ENCODE peak calls at places on chromosomes 6 and 20, in nine cellular contexts. One of them, this sample, is unnamed.
A peak's percentile ranks its signal among the peaks of the same experiment; 100 is the strongest.

GRCh38 chr6:75421316-75422023 is 72.1 kb downstream of the FILIP1 start:
- DNase-seq in AG04450: no peak
- DNase-seq in NCI-H345: no peak
- DNase-seq in HTR-8/SVneo: no peak
- DNase-seq in activated gamma-delta T cell treated with Interleukin-2 at 50 U/mL for 16 hours: no peak
- DNase-seq in skeletal muscle cell: no peak
- DNase-seq in NCI-H1105 treated with DMSO at 0.1 percent for 48 hours: no peak
- DNase-seq in activated naive CD8-positive, alpha-beta T cell treated with anti-CD3 and anti-CD28 coated beads, Interleukin-2, amount 50 U/mL, for 24 hours: no peak
- DNase-seq in choroid plexus epithelial cell: no peak
- DNase-seq in this sample: no peak

GRCh38 chr6:161908872-161909271 is 635.0 kb upstream of the AGPAT4 start:
- DNase-seq in AG04450: no peak
- DNase-seq in NCI-H345: no peak
- DNase-seq in HTR-8/SVneo: no peak
- DNase-seq in activated gamma-delta T cell treated with Interleukin-2 at 50 U/mL for 16 hours: no peak
- DNase-seq in skeletal muscle cell: no peak
- DNase-seq in NCI-H1105 treated with DMSO at 0.1 percent for 48 hours: no peak
- DNase-seq in activated naive CD8-positive, alpha-beta T cell treated with anti-CD3 and anti-CD28 coated beads, Interleukin-2, amount 50 U/mL, for 24 hours: no peak
- DNase-seq in choroid plexus epithelial cell: no peak
- DNase-seq in this sample: no peak

GRCh38 chr6:89360415-89360999 is 8.0 kb upstream of the UBE2J1 start:
- DNase-seq in AG04450: no peak
- DNase-seq in NCI-H345: no peak
- DNase-seq in HTR-8/SVneo: no peak
- DNase-seq in activated gamma-delta T cell treated with Interleukin-2 at 50 U/mL for 16 hours: no peak
- DNase-seq in skeletal muscle cell: no peak
- DNase-seq in NCI-H1105 treated with DMSO at 0.1 percent for 48 hours: no peak
- DNase-seq in activated naive CD8-positive, alpha-beta T cell treated with anti-CD3 and anti-CD28 coated beads, Interleukin-2, amount 50 U/mL, for 24 hours: no peak
- DNase-seq in choroid plexus epithelial cell: peak; percentile 53
- DNase-seq in this sample: no peak

GRCh38 chr6:130666796-130667195 is 160.4 kb upstream of the SMLR1 start:
- DNase-seq in AG04450: no peak
- DNase-seq in NCI-H345: no peak
- DNase-seq in HTR-8/SVneo: no peak
- DNase-seq in activated gamma-delta T cell treated with Interleukin-2 at 50 U/mL for 16 hours: no peak
- DNase-seq in skeletal muscle cell: no peak
- DNase-seq in NCI-H1105 treated with DMSO at 0.1 percent for 48 hours: no peak
- DNase-seq in activated naive CD8-positive, alpha-beta T cell treated with anti-CD3 and anti-CD28 coated beads, Interleukin-2, amount 50 U/mL, for 24 hours: no peak
- DNase-seq in choroid plexus epithelial cell: no peak
- DNase-seq in this sample: no peak

GRCh38 chr20:1820137-1821074 is 74.8 kb upstream of the SIRPA start:
- DNase-seq in AG04450: no peak
- DNase-seq in NCI-H345: no peak
- DNase-seq in HTR-8/SVneo: no peak
- DNase-seq in activated gamma-delta T cell treated with Interleukin-2 at 50 U/mL for 16 hours: no peak
- DNase-seq in skeletal muscle cell: no peak
- DNase-seq in NCI-H1105 treated with DMSO at 0.1 percent for 48 hours: no peak
- DNase-seq in activated naive CD8-positive, alpha-beta T cell treated with anti-CD3 and anti-CD28 coated beads, Interleukin-2, amount 50 U/mL, for 24 hours: no peak
- DNase-seq in choroid plexus epithelial cell: peak; percentile 63
- DNase-seq in this sample: no peak

GRCh38 chr20:30484009-30484748 is 773.3 kb upstream of the DEFB115 start:
- DNase-seq in AG04450: no peak
- DNase-seq in NCI-H345: no peak
- DNase-seq in HTR-8/SVneo: no peak
- DNase-seq in activated gamma-delta T cell treated with Interleukin-2 at 50 U/mL for 16 hours: no peak
- DNase-seq in skeletal muscle cell: no peak
- DNase-seq in NCI-H1105 treated with DMSO at 0.1 percent for 48 hours: no peak
- DNase-seq in activated naive CD8-positive, alpha-beta T cell treated with anti-CD3 and anti-CD28 coated beads, Interleukin-2, amount 50 U/mL, for 24 hours: no peak
- DNase-seq in choroid plexus epithelial cell: no peak
- DNase-seq in this sample: no peak

GRCh38 chr20:40797425-40797824 is 108.4 kb upstream of the MAFB start:
- DNase-seq in AG04450: no peak
- DNase-seq in NCI-H345: no peak
- DNase-seq in HTR-8/SVneo: no peak
- DNase-seq in activated gamma-delta T cell treated with Interleukin-2 at 50 U/mL for 16 hours: no peak
- DNase-seq in skeletal muscle cell: no peak
- DNase-seq in NCI-H1105 treated with DMSO at 0.1 percent for 48 hours: peak; percentile 8
- DNase-seq in activated naive CD8-positive, alpha-beta T cell treated with anti-CD3 and anti-CD28 coated beads, Interleukin-2, amount 50 U/mL, for 24 hours: no peak
- DNase-seq in choroid plexus epithelial cell: peak; percentile 56
- DNase-seq in this sample: no peak

GRCh38 chr6:147246853-147247635 is 42.8 kb downstream of the STXBP5 start:
- DNase-seq in AG04450: no peak
- DNase-seq in NCI-H345: no peak
- DNase-seq in HTR-8/SVneo: no peak
- DNase-seq in activated gamma-delta T cell treated with Interleukin-2 at 50 U/mL for 16 hours: no peak
- DNase-seq in skeletal muscle cell: no peak
- DNase-seq in NCI-H1105 treated with DMSO at 0.1 percent for 48 hours: no peak
- DNase-seq in activated naive CD8-positive, alpha-beta T cell treated with anti-CD3 and anti-CD28 coated beads, Interleukin-2, amount 50 U/mL, for 24 hours: no peak
- DNase-seq in choroid plexus epithelial cell: peak; percentile 28
- DNase-seq in this sample: no peak

GRCh38 chr20:53129557-53129956 is 157.4 kb downstream of the TSHZ2 start:
- DNase-seq in AG04450: no peak
- DNase-seq in NCI-H345: no peak
- DNase-seq in HTR-8/SVneo: no peak
- DNase-seq in activated gamma-delta T cell treated with Interleukin-2 at 50 U/mL for 16 hours: no peak
- DNase-seq in skeletal muscle cell: no peak
- DNase-seq in NCI-H1105 treated with DMSO at 0.1 percent for 48 hours: no peak
- DNase-seq in activated naive CD8-positive, alpha-beta T cell treated with anti-CD3 and anti-CD28 coated beads, Interleukin-2, amount 50 U/mL, for 24 hours: no peak
- DNase-seq in choroid plexus epithelial cell: no peak
- DNase-seq in this sample: no peak